ENCODE peak calls at places on chromosomes 6 and 20, in six cellular contexts. O, H, N, V, T and M are unnamed samples.

GRCh38 chr6:36120979-36121706 is 9.2 kb upstream of the MAPK13 start:
- DNase-seq in H (no peak), T (peak), O (peak), N (peak), V (no peak), M (peak)

GRCh38 chr6:151292974-151293373 is 53.2 kb downstream of the AKAP12 start:
- DNase-seq in H (no peak), N (no peak), T (no peak), O (no peak), V (no peak), M (no peak)

GRCh38 chr20:47656313-47656712 is 129.0 kb downstream of the SULF2 start:
- DNase-seq in T (no peak), V (no peak), H (no peak), O (no peak), N (peak), M (no peak)

GRCh38 chr6:52981215-52981910 is 13.7 kb downstream of the GSTA4 start:
- DNase-seq in T (no peak), H (no peak), N (no peak), V (no peak), O (no peak), M (no peak)

GRCh38 chr20:40738976-40739375 is 49.9 kb upstream of the MAFB start:
- DNase-seq in O (no peak), V (no peak), T (no peak), H (no peak), N (no peak), M (no peak)

GRCh38 chr6:15406452-15406851 is 160.6 kb downstream of the JARID2 start:
- DNase-seq in O (no peak), T (no peak), H (no peak), V (no peak), N (no peak), M (no peak)

GRCh38 chr6:90521955-90522354 is 64.9 kb downstream of the MAP3K7 start:
- DNase-seq in O (no peak), H (no peak), T (no peak), N (no peak), V (no peak), M (no peak)

GRCh38 chr6:165119231-165120020 is 190.0 kb downstream of the C6orf118 start:
- DNase-seq in H (no peak), V (no peak), O (no peak), T (no peak), N (peak), M (no peak)

GRCh38 chr6:56688521-56688920 is 45.8 kb upstream of the DST start:
- DNase-seq in T (no peak), V (no peak), O (no peak), H (no peak), N (no peak), M (no peak)

GRCh38 chr20:50987493-50988210 is 29.0 kb downstream of the MOCS3 start:
- DNase-seq in V (peak), H (peak), T (peak), O (peak), N (peak), M (peak)

GRCh38 chr6:87731818-87732661 is 30.0 kb upstream of the AKIRIN2 start:
- DNase-seq in H (peak), T (peak), V (peak), N (peak), O (peak), M (peak)

GRCh38 chr6:108693406-108694154 is 132.9 kb downstream of the FOXO3 start:
- DNase-seq in O (no peak), T (no peak), V (no peak), H (no peak), N (peak), M (no peak)

GRCh38 chr6:108689279-108690161 is 128.8 kb downstream of the FOXO3 start:
- DNase-seq in N (peak), O (peak), T (no peak), V (no peak), H (no peak), M (no peak)

GRCh38 chr6:108687921-108688320 is 127.2 kb downstream of the FOXO3 start:
- DNase-seq in H (no peak), N (no peak), V (no peak), O (no peak), T (no peak), M (no peak)

GRCh38 chr6:108686896-108687295 is 126.2 kb downstream of the FOXO3 start:
- DNase-seq in H (no peak), T (no peak), O (no peak), V (no peak), N (no peak), M (no peak)

DNA sequence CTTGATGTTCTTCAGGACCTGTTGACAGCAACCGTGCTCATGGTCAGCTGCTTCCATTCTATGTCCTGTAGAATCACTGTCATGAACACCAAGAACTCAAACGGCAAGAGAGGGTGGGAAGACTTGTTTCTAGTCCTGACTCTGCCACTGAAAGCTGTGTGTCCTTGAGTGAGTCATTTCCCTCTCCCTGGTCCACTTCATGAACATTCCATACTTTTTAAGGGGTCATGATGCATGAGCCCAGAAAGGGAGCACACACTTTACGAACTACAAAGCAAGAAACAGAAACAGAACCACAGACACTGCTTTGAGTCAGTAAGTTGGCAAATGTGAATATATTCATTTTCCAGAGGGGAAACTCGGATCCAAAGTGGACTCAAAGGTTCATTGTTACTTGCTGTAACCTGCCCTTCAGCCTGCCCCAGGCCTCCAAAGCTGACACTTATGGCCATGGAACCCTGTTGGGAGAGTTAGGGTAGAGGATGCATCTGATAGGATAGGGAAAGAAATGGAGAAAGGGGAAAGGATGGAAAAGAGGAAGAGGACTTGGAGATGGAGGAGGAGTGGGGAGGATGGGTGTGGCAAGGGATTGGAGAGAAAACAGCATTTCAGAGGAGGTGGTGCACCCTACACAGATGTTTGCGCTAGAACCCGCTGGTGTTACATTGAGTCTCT is 129.7 kb downstream of the FOXO3 start:
- DNase-seq in V (no peak), H (no peak), N (no peak), T (no peak), O (no peak), M (no peak)
- TF ChIP-seq MYC in V (no peak), H (no peak), N (no peak), T (no peak), O (no peak), M (no peak)

DNA sequence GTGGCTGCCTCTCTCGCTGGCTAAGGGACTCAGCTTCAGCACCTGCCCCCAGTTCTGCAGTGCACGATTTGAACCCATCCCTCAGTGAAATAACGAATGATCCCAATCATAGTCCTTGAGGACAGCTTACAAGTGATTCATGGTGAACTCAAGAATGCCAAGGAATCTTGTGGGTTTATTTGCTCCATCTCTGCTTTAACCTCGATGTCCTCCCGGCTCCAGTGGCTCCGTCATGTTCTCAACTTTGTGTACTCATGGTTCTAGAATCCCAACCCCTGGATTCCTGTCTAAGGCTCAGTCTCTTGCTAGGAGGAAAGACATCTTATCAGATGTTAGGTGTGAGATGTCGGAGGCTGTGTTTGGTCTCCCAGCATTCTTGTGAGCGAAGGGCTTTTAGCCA is 29.0 kb upstream of the GTSF1L start:
- DNase-seq in H (no peak), T (no peak), N (no peak), V (no peak), O (no peak), M (no peak)
- TF ChIP-seq MYC in H (no peak), T (no peak), N (no peak), V (no peak), O (no peak), M (no peak)

GRCh38 chr6:132919028-132919427 is 104.7 kb downstream of the RPS12 start:
- DNase-seq in V (no peak), N (no peak), O (no peak), T (peak), H (no peak), M (no peak)
- TF ChIP-seq MYC in V (no peak), N (no peak), O (no peak), T (no peak), H (no peak), M (no peak)

GRCh38 chr6:126145386-126145785 is 159.0 kb downstream of the TRMT11 start:
- DNase-seq in O (no peak), N (no peak), V (no peak), T (no peak), H (no peak), M (no peak)
- TF ChIP-seq MYC in O (no peak), N (no peak), V (no peak), T (no peak), H (no peak), M (no peak)

GRCh38 chr20:33830371-33830770 is 19.2 kb downstream of the CHMP4B start:
- DNase-seq in H (no peak), N (no peak), T (no peak), O (peak), V (no peak), M (no peak)
- TF ChIP-seq MYC in H (no peak), N (no peak), T (no peak), O (no peak), V (no peak), M (no peak)

DNA sequence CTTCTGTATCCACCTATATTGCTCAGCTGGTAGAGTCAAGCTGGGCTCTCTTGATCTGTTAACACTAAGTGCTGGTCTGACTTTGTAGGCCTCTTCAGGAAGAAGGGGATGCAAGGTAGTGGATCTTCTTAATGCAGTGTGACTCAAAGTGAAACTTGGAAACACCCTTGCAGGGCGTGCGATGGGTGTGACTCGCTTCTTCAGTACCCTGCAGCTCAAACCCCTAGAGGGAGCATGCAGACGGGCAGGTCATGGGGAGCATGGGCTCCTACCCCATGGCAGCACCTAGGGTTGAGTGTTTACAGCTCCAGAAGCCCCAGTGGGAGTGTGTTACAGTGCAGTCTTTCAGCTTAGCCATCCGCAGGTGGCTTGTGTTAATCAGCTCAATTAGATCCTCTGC is 757 bp upstream of the SAMD3 start:
- DNase-seq in N (peak), H (peak), V (no peak), T (no peak), O (peak), M (no peak)
- TF ChIP-seq MYC in N (no peak), H (no peak), V (no peak), T (no peak), O (no peak), M (no peak)